ENCODE peak calls at places on chromosomes 2 and 18, in eight cellular contexts. J is sigmoid colon, V is upper lobe of left lung, S is K562, Y is stomach, K is HepG2, B is esophagus muscularis mucosa, A is transverse colon. E is an unnamed sample.

GRCh38 chr18:69985239-69985638 is 37.6 kb upstream of the CD226 start:
- DNase-seq in K (no peak), A (no peak), V (no peak), S (no peak), J (no peak), Y (no peak), B (no peak), E (no peak)

GRCh38 chr2:27522400-27522945 is 25.8 kb downstream of the GCKR start:
- DNase-seq in V (no peak), J (no peak), Y (no peak), S (peak; percentile 34), K (peak; percentile 39), B (no peak), A (no peak), E (no peak)

GRCh38 chr2:241797441-241798080 is 11.4 kb upstream of the NEU4 start:
- DNase-seq in Y (no peak), K (no peak), V (peak; percentile 15), J (no peak), S (no peak), B (no peak), A (peak; percentile 57), E (no peak)

GRCh38 chr2:69308338-69308737 is 78.7 kb downstream of the GFPT1 start:
- DNase-seq in Y (no peak), A (no peak), K (no peak), V (no peak), B (no peak), J (no peak), S (no peak), E (no peak)

GRCh38 chr18:49921278-49922037 is 108.1 kb upstream of the ACAA2 start:
- DNase-seq in K (no peak), Y (no peak), A (no peak), V (no peak), B (no peak), S (no peak), J (no peak), E (no peak)

GRCh38 chr2:105287692-105288091 is 41.8 kb downstream of the TGFBRAP1 start:
- DNase-seq in K (peak; percentile 21), J (no peak), S (peak; percentile 72), Y (peak; percentile 61), B (no peak), A (peak; percentile 25), V (peak; percentile 35), E (no peak)

GRCh38 chr2:211928186-211928585 is 610.4 kb downstream of the ERBB4 start:
- DNase-seq in V (no peak), B (no peak), A (no peak), J (no peak), S (no peak), Y (no peak), K (no peak), E (no peak)

GRCh38 chr18:32889620-32890593 is 117.1 kb upstream of the KLHL14 start:
- DNase-seq in J (no peak), V (no peak), Y (no peak), K (no peak), B (no peak), A (no peak), S (no peak), E (no peak)

GRCh38 chr18:58862851-58863538 is 1.7 kb upstream of the ZNF532 start:
- DNase-seq in Y (peak; percentile 27), J (peak; percentile 66), S (no peak), V (no peak), A (peak; percentile 28), K (no peak), B (no peak), E (no peak)

GRCh38 chr18:76445275-76445674 is 49.8 kb downstream of the ZNF516 start:
- DNase-seq in V (no peak), S (no peak), A (no peak), B (no peak), Y (no peak), J (no peak), K (no peak), E (no peak)

GRCh38 chr2:241977557-241978300 is 108.2 kb downstream of the RTP5 start:
- DNase-seq in K (no peak), A (no peak), S (no peak), V (peak; percentile 4), J (no peak), Y (peak; percentile 14), B (no peak), E (peak; percentile 55)

GRCh38 chr2:64711260-64711659 is 57.5 kb upstream of the SERTAD2 start:
- DNase-seq in B (no peak), S (no peak), J (no peak), V (no peak), A (no peak), Y (no peak), K (no peak), E (no peak)

DNA sequence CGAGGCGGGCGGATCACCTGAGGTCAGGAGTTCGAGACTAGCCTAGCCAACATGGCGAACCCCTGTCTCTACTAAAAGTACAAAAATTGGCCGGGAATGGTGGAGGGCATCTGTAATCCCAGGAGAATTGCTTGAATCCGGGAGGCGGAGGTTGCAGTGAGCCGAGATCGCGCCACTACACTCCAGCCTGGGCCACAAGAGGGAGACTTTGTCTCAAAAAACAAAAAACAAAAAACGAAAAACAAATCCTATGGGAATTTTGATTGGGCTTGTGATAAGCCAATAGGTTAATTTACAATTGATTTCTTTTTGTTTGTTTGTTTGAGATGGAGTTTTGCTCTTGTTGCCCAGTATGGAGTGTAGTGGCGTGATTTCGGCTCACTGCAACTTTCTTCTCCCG is 24.2 kb upstream of the TOGARAM2 start:
- DNase-seq in K (no peak), B (no peak), Y (no peak), S (peak; percentile 21), V (no peak), J (no peak), A (no peak), E (no peak)
- TF ChIP-seq CTCF in K (peak; percentile 51), B (no peak), Y (peak; percentile 38), S (peak; percentile 61), V (no peak), J (peak; percentile 56), A (no peak), E (no peak)

GRCh38 chr2:206764673-206765241 is 371 bp downstream of the MDH1B start:
- DNase-seq in Y (no peak), S (no peak), J (no peak), V (no peak), B (no peak), K (no peak), A (no peak), E (no peak)

GRCh38 chr2:206766057-206766930 is 888 bp downstream of the FASTKD2 start:
- DNase-seq in A (no peak), B (no peak), V (no peak), J (no peak), S (no peak), K (no peak), Y (no peak), E (no peak)

DNA sequence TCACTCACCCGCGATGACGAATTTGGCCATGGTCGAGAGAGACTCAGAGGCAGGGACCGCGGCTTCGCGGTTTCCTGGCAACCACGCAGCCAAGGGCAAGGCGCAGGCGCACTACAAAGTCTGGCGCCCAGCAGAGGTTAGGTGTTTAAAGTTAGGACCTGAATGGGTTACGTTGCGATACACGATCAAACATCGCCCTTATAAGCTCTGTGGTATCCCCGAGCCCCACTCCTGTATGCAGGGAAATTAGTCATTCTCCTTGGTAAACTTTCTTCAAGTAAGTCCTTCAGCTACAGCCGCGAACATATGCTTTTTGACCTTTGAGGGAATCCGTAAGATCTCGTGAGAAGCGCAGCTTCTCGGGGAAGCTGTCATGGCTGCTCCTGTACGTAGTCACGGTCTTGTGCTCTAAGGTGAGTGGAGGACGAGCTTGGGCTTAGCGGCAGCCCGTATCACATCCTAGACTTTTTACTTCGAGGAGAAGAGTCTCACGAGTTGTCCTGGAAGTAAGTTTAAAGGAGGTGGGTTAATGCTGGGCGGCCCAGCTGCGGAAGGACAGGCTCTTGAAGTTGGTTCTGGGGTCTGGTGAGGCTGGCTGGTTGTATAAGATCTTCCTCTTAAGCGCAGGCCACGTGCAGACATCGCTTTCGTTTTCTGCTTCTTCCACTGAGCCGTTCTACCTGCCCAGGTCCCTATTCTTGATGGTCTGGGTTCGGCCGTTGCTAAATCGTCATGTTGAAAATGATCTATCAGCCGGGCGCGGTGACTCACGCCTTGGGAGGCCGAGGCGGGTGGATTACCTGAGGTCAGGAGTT is at the start of the genes FASTKD2 and MDH1B:
- DNase-seq in K (peak; percentile 93), Y (peak; percentile 86), J (peak; percentile 95), B (peak; percentile 97), V (peak; percentile 85), S (peak; percentile 84), A (peak; percentile 87), E (peak; percentile 92)
- TF ChIP-seq POLR2AphosphoS5 in K (peak; percentile 97), Y (peak; percentile 85), J (peak; percentile 76), B (peak; percentile 91), V (peak; percentile 82), S (peak; percentile 84), A (peak; percentile 79), E (peak; percentile 91)

GRCh38 chr18:51194604-51195003 is 2.9 kb downstream of the MEX3C start:
- DNase-seq in B (no peak), Y (no peak), A (no peak), V (no peak), S (no peak), K (no peak), J (no peak), E (no peak)

GRCh38 chr18:51192026-51192425 is 5.5 kb downstream of the MEX3C start:
- DNase-seq in J (no peak), K (no peak), Y (no peak), S (no peak), B (no peak), A (no peak), V (no peak), E (no peak)

GRCh38 chr18:51195086-51195601 is 2.3 kb downstream of the MEX3C start:
- DNase-seq in S (no peak), J (no peak), Y (no peak), K (no peak), V (no peak), A (no peak), B (no peak), E (no peak)

GRCh38 chr18:51195602-51196115 is 1.8 kb downstream of the MEX3C start:
- DNase-seq in J (no peak), V (peak; percentile 25), S (peak; percentile 44), Y (no peak), A (peak; percentile 29), K (peak; percentile 87), B (no peak), E (no peak)

GRCh38 chr18:51193621-51194287 is 3.7 kb downstream of the MEX3C start:
- DNase-seq in S (no peak), J (no peak), K (no peak), A (no peak), Y (no peak), V (no peak), B (no peak), E (no peak)
- TF ChIP-seq EP300 in S (no peak), J (no peak), K (no peak), A (no peak), Y (no peak), V (no peak), B (no peak), E (no peak)

DNA sequence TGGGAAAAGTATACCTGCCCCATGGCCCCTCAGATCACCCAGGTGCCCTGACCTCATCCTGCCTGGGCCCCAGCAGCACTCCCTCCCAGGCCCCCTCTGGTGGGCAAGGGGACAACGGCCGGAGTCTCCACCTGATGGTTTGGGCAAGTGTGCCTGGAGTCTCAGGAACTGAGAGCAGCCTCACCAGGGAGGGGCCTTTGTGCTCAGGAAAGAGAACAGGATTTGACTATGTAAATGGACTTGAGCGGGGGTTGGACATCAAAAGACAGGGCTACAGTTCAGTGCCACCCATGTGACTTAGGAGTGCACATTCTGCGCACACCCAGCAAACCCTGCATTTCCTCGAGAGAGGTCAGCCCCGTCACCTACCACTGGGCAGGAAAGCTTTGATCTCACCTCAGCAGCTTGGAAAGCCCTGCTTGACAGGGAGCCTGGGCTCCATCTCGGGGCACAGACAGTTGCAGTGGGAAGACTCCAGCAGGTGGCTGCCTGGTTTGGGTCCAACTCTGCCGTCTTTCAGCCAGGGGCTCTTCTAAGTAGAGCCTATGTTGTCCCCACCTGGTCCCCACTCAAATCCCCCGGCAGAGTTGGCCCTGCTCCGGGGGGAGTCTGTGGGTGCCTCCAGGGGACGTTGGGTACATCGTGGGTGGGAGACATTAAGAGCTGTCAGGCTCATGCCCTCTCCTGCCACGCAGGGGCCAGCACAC is 3.3 kb downstream of the INPP5D start:
- DNase-seq in S (no peak), A (peak; percentile 65), K (peak; percentile 96), Y (peak; percentile 41), J (peak; percentile 58), V (peak; percentile 46), B (no peak), E (peak; percentile 55)
- TF ChIP-seq CTCF in S (peak; percentile 11), A (no peak), K (peak; percentile 81), Y (no peak), J (no peak), V (no peak), B (no peak), E (no peak)

E was measured in suprapubic skin.